ENCODE peak calls at places on chromosomes 3 and 15, in nine cellular contexts. C, R, B, U, A, I, D, Z and X are unnamed samples.

GRCh38 chr15:25422021-25422420 is 16.8 kb downstream of the UBE3A start:
- DNase-seq in I (no peak), B (peak; percentile 34), Z (no peak), U (peak; percentile 21), C (no peak), D (no peak), R (no peak), A (no peak), X (no peak)

GRCh38 chr15:75107905-75108838 is 84.8 kb downstream of the PPCDC start:
- DNase-seq in A (no peak), I (peak; percentile 66), D (peak; percentile 78), C (peak; percentile 39), Z (peak; percentile 69), U (peak; percentile 98), B (no peak), R (no peak), X (peak; percentile 75)

GRCh38 chr3:167814441-167814951 is 79.0 kb downstream of the SERPINI1 start:
- DNase-seq in Z (no peak), U (peak; percentile 59), R (peak; percentile 42), C (no peak), D (no peak), I (no peak), B (no peak), A (no peak), X (peak; percentile 78)

GRCh38 chr15:99472416-99473145 is 93.2 kb upstream of the MEF2A start:
- DNase-seq in Z (no peak), C (no peak), A (no peak), U (no peak), I (no peak), D (no peak), B (no peak), R (no peak), X (no peak)

GRCh38 chr3:36397856-36398255 is 17.6 kb downstream of the STAC start:
- DNase-seq in R (no peak), U (no peak), D (no peak), I (no peak), C (no peak), Z (no peak), A (no peak), B (no peak), X (no peak)

GRCh38 chr15:92714457-92715401 is 59.2 kb upstream of the FAM174B start:
- DNase-seq in B (peak; percentile 83), D (peak; percentile 81), R (peak; percentile 81), I (peak; percentile 56), A (peak; percentile 60), C (peak; percentile 73), U (peak; percentile 53), Z (peak; percentile 76), X (peak; percentile 71)

GRCh38 chr3:126025862-126026261 is 56.9 kb downstream of the ROPN1B start:
- DNase-seq in U (no peak), C (no peak), Z (no peak), I (no peak), A (no peak), D (no peak), R (no peak), B (no peak), X (no peak)

GRCh38 chr15:52764731-52765130 is 25.4 kb downstream of the ONECUT1 start:
- DNase-seq in I (no peak), D (no peak), A (no peak), Z (no peak), C (no peak), B (no peak), R (no peak), U (no peak), X (no peak)

GRCh38 chr3:85605066-85605465 is 646.3 kb downstream of the CADM2 start:
- DNase-seq in B (no peak), C (no peak), U (no peak), A (no peak), R (no peak), D (no peak), Z (no peak), I (no peak), X (no peak)

GRCh38 chr3:146115619-146116018 is 45.4 kb downstream of the PLOD2 start:
- DNase-seq in B (no peak), C (no peak), A (no peak), U (no peak), I (no peak), Z (no peak), D (no peak), R (no peak), X (peak; percentile 24)

GRCh38 chr15:37765809-37766208 is 168.6 kb upstream of the TMCO5A start:
- DNase-seq in A (no peak), D (peak; percentile 7), R (peak; percentile 36), U (peak; percentile 7), Z (peak; percentile 25), B (no peak), I (no peak), C (no peak), X (no peak)

GRCh38 chr15:65318870-65319356 is 14.4 kb downstream of the RNU5B-1 start:
- DNase-seq in A (peak; percentile 59), I (peak; percentile 64), U (peak; percentile 79), Z (peak; percentile 69), D (peak; percentile 88), C (peak; percentile 73), R (peak; percentile 69), B (peak; percentile 87), X (peak; percentile 97)

GRCh38 chr15:57591237-57591821 is 375 bp upstream of the MYZAP start:
- DNase-seq in R (no peak), I (no peak), Z (no peak), D (peak; percentile 38), U (no peak), B (no peak), C (no peak), A (no peak), X (no peak)

GRCh38 chr3:107421170-107421792 is 44.0 kb downstream of the CCDC54 start:
- DNase-seq in U (peak; percentile 79), B (no peak), C (no peak), D (peak; percentile 28), R (peak; percentile 51), Z (peak; percentile 86), A (peak; percentile 18), I (no peak), X (peak; percentile 66)

GRCh38 chr3:100400424-100400781 is 486 bp downstream of the TOMM70 start:
- DNase-seq in C (peak; percentile 39), A (peak; percentile 2), R (no peak), D (peak; percentile 25), I (peak; percentile 38), U (no peak), B (peak; percentile 23), Z (peak; percentile 30), X (peak; percentile 3)

GRCh38 chr15:87527416-87527815 is 729.1 kb downstream of the NTRK3 start:
- DNase-seq in A (no peak), R (no peak), C (no peak), D (no peak), U (no peak), I (no peak), Z (no peak), B (no peak), X (no peak)

GRCh38 chr15:58546635-58547627 is 115.1 kb downstream of the LIPC start:
- DNase-seq in U (peak; percentile 92), A (no peak), B (no peak), D (peak; percentile 79), R (peak; percentile 24), Z (no peak), I (no peak), C (no peak), X (peak; percentile 93)

GRCh38 chr3:84039091-84039490 is 919.7 kb upstream of the CADM2 start:
- DNase-seq in D (no peak), B (no peak), R (no peak), I (no peak), A (no peak), C (no peak), Z (no peak), U (no peak), X (no peak)

GRCh38 chr3:51400169-51400568 is 9.1 kb downstream of the RBM15B start:
- DNase-seq in D (no peak), B (no peak), C (no peak), A (no peak), R (no peak), I (no peak), Z (no peak), U (no peak), X (no peak)